ENCODE peak calls at places on chromosomes 3 and 15, in seven cellular contexts. V, F, B, C, G, N and T are unnamed samples.
A peak's percentile ranks its signal among the peaks of the same experiment; 100 is the strongest.

GRCh38 chr15:98903377-98904018 is 104.1 kb downstream of the PGPEP1L start:
- DNase-seq in F (peak; percentile 95), G (no peak), B (no peak), N (no peak), V (peak; percentile 24), C (no peak), T (peak; percentile 93)

GRCh38 chr3:10518506-10519150 is 13.2 kb upstream of the ATP2B2 start:
- DNase-seq in F (no peak), G (no peak), N (no peak), V (peak; percentile 50), B (no peak), C (no peak), T (no peak)

GRCh38 chr3:11610044-11610671 is 33.6 kb downstream of the VGLL4 start:
- DNase-seq in V (no peak), C (no peak), N (no peak), F (peak; percentile 67), B (no peak), G (no peak), T (no peak)

GRCh38 chr3:31288641-31289100 is 244.1 kb upstream of the STT3B start:
- DNase-seq in B (no peak), C (no peak), F (peak; percentile 95), V (no peak), N (no peak), G (no peak), T (peak; percentile 77)

GRCh38 chr3:53671192-53672021 is 174.8 kb downstream of the CHDH start:
- DNase-seq in F (no peak), V (no peak), N (no peak), B (no peak), G (no peak), C (no peak), T (no peak)

GRCh38 chr15:31088672-31089360 is 12.7 kb downstream of the TRPM1 start:
- DNase-seq in N (no peak), V (no peak), C (no peak), G (no peak), F (no peak), B (no peak), T (no peak)

GRCh38 chr15:83846847-83847246 is 192.9 kb downstream of the ADAMTSL3 start:
- DNase-seq in F (peak; percentile 45), G (no peak), C (no peak), V (no peak), B (no peak), N (no peak), T (no peak)

GRCh38 chr15:39788108-39788507 is 5.5 kb upstream of the FSIP1 start:
- DNase-seq in V (no peak), B (no peak), C (no peak), N (no peak), F (no peak), G (no peak), T (no peak)

GRCh38 chr3:80806673-80807072 is 954.8 kb downstream of the GBE1 start:
- DNase-seq in G (no peak), N (no peak), V (no peak), C (no peak), B (no peak), F (no peak), T (no peak)

GRCh38 chr15:66748320-66748779 is 46.3 kb downstream of the SMAD6 start:
- DNase-seq in F (no peak), V (no peak), G (no peak), C (no peak), N (no peak), B (no peak), T (no peak)

GRCh38 chr3:133674290-133674912 is 12.7 kb upstream of the TOPBP1 start:
- DNase-seq in N (no peak), V (no peak), F (no peak), C (no peak), G (no peak), B (no peak), T (no peak)

GRCh38 chr3:101803152-101803782 is 24.3 kb downstream of the NXPE3 start:
- DNase-seq in F (peak; percentile 50), N (peak; percentile 15), V (no peak), B (peak; percentile 46), G (no peak), C (no peak), T (peak; percentile 62)

GRCh38 chr15:52511084-52511483 is 17.6 kb downstream of the MYO5A start:
- DNase-seq in F (no peak), C (no peak), G (no peak), N (no peak), V (no peak), B (no peak), T (no peak)

GRCh38 chr15:52506549-52506948 is 22.1 kb downstream of the MYO5A start:
- DNase-seq in F (no peak), N (no peak), G (no peak), B (no peak), C (no peak), V (no peak), T (no peak)

GRCh38 chr15:52505141-52505540 is 23.5 kb downstream of the MYO5A start:
- DNase-seq in N (no peak), G (peak; percentile 69), F (peak; percentile 66), B (no peak), C (no peak), V (no peak), T (no peak)

GRCh38 chr15:52514482-52514881 is 14.2 kb downstream of the MYO5A start:
- DNase-seq in B (no peak), V (no peak), G (no peak), F (peak; percentile 28), C (no peak), N (no peak), T (no peak)

DNA sequence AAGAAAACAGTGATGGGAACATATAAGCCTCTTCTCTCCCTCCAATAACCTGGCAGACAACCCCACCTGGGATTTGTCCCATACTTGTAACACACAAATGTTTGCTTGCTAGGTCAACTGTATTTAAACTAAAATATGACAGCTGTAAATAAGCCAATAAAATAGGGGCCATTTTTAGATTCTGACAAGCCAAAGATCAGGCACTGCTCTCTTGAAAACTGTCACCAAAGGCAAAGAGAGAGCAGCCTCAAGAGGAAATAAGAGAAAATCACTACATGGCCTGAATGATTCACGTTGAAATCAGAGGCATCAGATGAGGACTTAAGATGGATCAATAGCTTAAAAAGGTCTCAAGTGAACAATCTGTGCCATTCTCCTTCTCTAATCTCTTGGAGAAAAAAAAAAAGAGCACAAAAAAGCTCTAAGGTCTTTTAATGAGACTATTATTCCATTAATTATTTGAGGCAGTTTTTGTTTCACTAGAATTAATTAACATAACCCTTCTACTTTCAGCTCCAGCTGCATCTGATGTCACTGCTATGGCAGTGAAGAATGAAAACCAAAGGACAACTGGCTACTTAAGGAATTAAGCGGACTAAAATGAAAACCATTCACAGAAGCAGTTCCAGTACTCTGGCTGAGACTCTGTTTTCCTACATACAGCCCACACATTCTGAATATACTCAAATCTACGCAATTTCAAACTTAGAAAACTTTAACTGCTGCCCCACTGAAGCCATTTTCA is 19.0 kb downstream of the MYO5A start:
- DNase-seq in G (no peak), N (no peak), B (no peak), V (no peak), C (no peak), F (no peak), T (no peak)
- H3K27ac ChIP-seq in G (no peak overlapping the region), N (no peak overlapping the region), B (no peak overlapping the region), V (no peak overlapping the region), C (no peak overlapping the region), F (no peak overlapping the region), T (no peak overlapping the region)

GRCh38 chr15:33344111-33344510 is 33.3 kb downstream of the RYR3 start:
- DNase-seq in N (no peak), F (no peak), B (no peak), G (no peak), C (no peak), V (no peak), T (no peak)

GRCh38 chr15:33343275-33343674 is 32.5 kb downstream of the RYR3 start:
- DNase-seq in G (no peak), B (no peak), C (no peak), V (no peak), F (no peak), N (no peak), T (no peak)

GRCh38 chr15:33344530-33344929 is 33.8 kb downstream of the RYR3 start:
- DNase-seq in V (no peak), G (no peak), C (no peak), N (no peak), B (no peak), F (no peak), T (no peak)

GRCh38 chr15:33341943-33342342 is 31.2 kb downstream of the RYR3 start:
- DNase-seq in G (no peak), N (no peak), C (no peak), F (no peak), B (no peak), V (no peak), T (no peak)
- TF ChIP-seq CTCF in G (no peak), N (no peak), C (no peak), F (no peak), B (no peak), V (no peak), T (no peak)

GRCh38 chr15:51048308-51048707 is 46.4 kb downstream of the TNFAIP8L3 start:
- DNase-seq in G (no peak), N (no peak), C (no peak), F (no peak), B (no peak), V (no peak), T (no peak)

GRCh38 chr15:51046799-51047449 is 47.8 kb downstream of the TNFAIP8L3 start:
- DNase-seq in G (no peak), F (no peak), C (no peak), N (no peak), V (no peak), B (no peak), T (no peak)

GRCh38 chr15:51053571-51053970 is 41.1 kb downstream of the TNFAIP8L3 start:
- DNase-seq in C (no peak), B (no peak), V (no peak), N (no peak), F (no peak), G (no peak), T (no peak)

GRCh38 chr15:51054535-51054934 is 40.2 kb downstream of the TNFAIP8L3 start:
- DNase-seq in V (no peak), N (no peak), B (no peak), C (no peak), F (no peak), G (no peak), T (no peak)

GRCh38 chr15:51051776-51052175 is 42.9 kb downstream of the TNFAIP8L3 start:
- DNase-seq in G (no peak), N (no peak), F (peak; percentile 18), V (no peak), B (no peak), C (no peak), T (no peak)
- H3K27ac ChIP-seq in G (no peak overlapping the region), N (no peak overlapping the region), F (no peak overlapping the region), V (no peak overlapping the region), B (no peak overlapping the region), C (no peak overlapping the region), T (peak overlapping the region; percentile 20)

GRCh38 chr3:72258786-72259185 is 473.8 kb upstream of the PROK2 start:
- DNase-seq in V (no peak), N (no peak), B (peak; percentile 36), F (no peak), C (no peak), G (no peak), T (no peak)

GRCh38 chr3:72255191-72255590 is 470.2 kb upstream of the PROK2 start:
- DNase-seq in B (no peak), N (no peak), V (peak; percentile 82), C (no peak), F (no peak), G (no peak), T (no peak)

GRCh38 chr3:72258366-72258765 is 473.4 kb upstream of the PROK2 start:
- DNase-seq in G (no peak), F (no peak), V (no peak), N (no peak), B (no peak), C (no peak), T (no peak)

GRCh38 chr3:72254483-72254882 is 469.5 kb upstream of the PROK2 start:
- DNase-seq in V (no peak), G (no peak), B (no peak), C (no peak), F (no peak), N (no peak), T (no peak)

GRCh38 chr3:72255736-72256559 is 471.0 kb upstream of the PROK2 start:
- DNase-seq in N (peak; percentile 8), V (no peak), B (peak; percentile 79), C (no peak), G (peak; percentile 73), F (peak; percentile 23), T (peak; percentile 51)
- TF ChIP-seq CTCF in N (no peak), V (no peak), B (peak; percentile 53), C (no peak), G (no peak), F (no peak), T (no peak)